ENCODE peak calls at places on chromosomes 6 and 20, in five cellular contexts. Q is psoas muscle; L is NCI-H1417 treated with DMSO at 0.1 percent for 48 hours; R is stimulated activated CD4-positive, alpha-beta T cell treated with anti-CD3 and anti-CD28 coated beads, TNF-alpha, amount 100 ng/mL, for 1 hour; V is NCI-H526. Y is an unnamed sample.
A peak's percentile ranks its signal among the peaks of the same experiment; 100 is the strongest.

GRCh38 chr20:6832811-6833210 is 65.3 kb downstream of the BMP2 start:
- DNase-seq in Q (no peak), L (no peak), R (no peak), V (no peak), Y (no peak)

GRCh38 chr6:157198425-157199279 is 124.7 kb downstream of the TMEM242 start:
- DNase-seq in Q (peak; percentile 49), L (peak; percentile 94), R (no peak), V (no peak), Y (peak; percentile 69)

GRCh38 chr6:28252507-28252975 is 472 bp upstream of the ZKSCAN4 start:
- DNase-seq in Q (no peak), L (no peak), R (no peak), V (no peak), Y (no peak)

GRCh38 chr6:75081920-75082319 is 123.9 kb downstream of the COL12A1 start:
- DNase-seq in Q (no peak), L (no peak), R (no peak), V (no peak), Y (no peak)

GRCh38 chr6:17012421-17013225 is 89.2 kb upstream of the STMND1 start:
- DNase-seq in Q (no peak), L (no peak), R (no peak), V (no peak), Y (no peak)

GRCh38 chr20:38337561-38338140 is 8.6 kb upstream of the LBP start:
- DNase-seq in Q (no peak), L (no peak), R (no peak), V (peak; percentile 49), Y (no peak)

GRCh38 chr6:1390805-1391511 is 1.6 kb downstream of the FOXF2 start:
- DNase-seq in Q (no peak), L (no peak), R (no peak), V (no peak), Y (no peak)

GRCh38 chr20:46388201-46388836 is 18.1 kb downstream of the ELMO2 start:
- DNase-seq in Q (no peak), L (no peak), R (no peak), V (no peak), Y (no peak)

GRCh38 chr6:134741193-134741521 is 208.7 kb downstream of the ALDH8A1 start:
- DNase-seq in Q (no peak), L (no peak), R (no peak), V (no peak), Y (no peak)

GRCh38 chr20:62129731-62130531 is 7.7 kb downstream of the LSM14B start:
- DNase-seq in Q (no peak), L (no peak), R (no peak), V (no peak), Y (no peak)

GRCh38 chr6:134119481-134119880 is 67.1 kb upstream of the SLC2A12 start:
- DNase-seq in Q (no peak), L (no peak), R (no peak), V (no peak), Y (no peak)

Y was measured in DMS 273 treated with DMSO at 0.1 percent for 48 hours.